ENCODE peak calls at places on chromosome 9, in ten cellular contexts. Q, L, B, J, O, W, N, Y, G and F are unnamed samples.
A peak's percentile ranks its signal among the peaks of the same experiment; 100 is the strongest.

GRCh38 chr9:94974154-94974860 is 247.8 kb downstream of the AOPEP start:
- ATAC-seq in L (no peak), J (peak; percentile 62), Q (no peak), O (no peak), N (no peak), B (peak; percentile 15), Y (no peak), W (no peak), G (no peak), F (no peak)

GRCh38 chr9:129619787-129620668 is 873 bp downstream of the C9orf50 start:
- ATAC-seq in W (no peak), Q (peak; percentile 12), Y (peak; percentile 25), L (peak; percentile 49), O (no peak), B (peak; percentile 54), J (peak; percentile 54), N (peak; percentile 20), G (no peak), F (peak; percentile 36)

GRCh38 chr9:107737987-107738743 is 248.6 kb upstream of the KLF4 start:
- ATAC-seq in Y (no peak), O (peak; percentile 60), Q (no peak), L (no peak), W (no peak), N (peak; percentile 68), J (peak; percentile 82), G (no peak), B (peak; percentile 90), F (no peak)

GRCh38 chr9:82488702-82489578 is 500.4 kb downstream of the SPATA31D1 start:
- ATAC-seq in L (no peak), G (peak; percentile 23), B (peak; percentile 83), N (peak; percentile 96), W (no peak), Q (no peak), J (peak; percentile 60), Y (no peak), O (no peak), F (no peak)

GRCh38 chr9:75692309-75692708 is 198.2 kb upstream of the PCSK5 start:
- ATAC-seq in J (no peak), W (no peak), G (no peak), L (no peak), N (no peak), O (no peak), B (no peak), Y (no peak), Q (no peak), F (no peak)

GRCh38 chr9:121503443-121503842 is 3.8 kb upstream of the GGTA1 start:
- ATAC-seq in J (no peak), Q (no peak), Y (no peak), G (no peak), W (no peak), O (no peak), L (no peak), N (no peak), B (peak; percentile 10), F (no peak)

GRCh38 chr9:36665921-36666429 is 93.3 kb downstream of the MELK start:
- ATAC-seq in Q (no peak), G (no peak), J (no peak), L (no peak), B (peak; percentile 62), Y (no peak), O (peak; percentile 67), W (no peak), N (no peak), F (no peak)

GRCh38 chr9:121073038-121073437 is 1.7 kb upstream of the CNTRL start:
- ATAC-seq in O (no peak), Q (no peak), W (no peak), N (peak; percentile 37), J (peak; percentile 34), G (peak; percentile 54), B (no peak), L (no peak), Y (no peak), F (no peak)

GRCh38 chr9:2623866-2624682 is 2.5 kb downstream of the VLDLR start:
- ATAC-seq in W (no peak), L (no peak), Q (no peak), O (no peak), G (no peak), Y (no peak), J (no peak), N (no peak), B (no peak), F (no peak)